ENCODE peak calls at places on chromosomes 13 and 19, in six cellular contexts. One of them, this sample, is unnamed.

GRCh38 chr13:110162053-110162452 is 144.9 kb downstream of the COL4A1 start:
- DNase-seq in neural crest cell: no peak
- DNase-seq in cardiac muscle cell: no peak
- DNase-seq in tibial artery: no peak
- DNase-seq in MV-4-11: no peak
- DNase-seq in SHP77: no peak
- DNase-seq in this sample: no peak

GRCh38 chr19:14085309-14085995 is at the start of gene C19orf67:
- DNase-seq in MV-4-11: no peak
- DNase-seq in neural crest cell: no peak
- DNase-seq in tibial artery: no peak
- DNase-seq in cardiac muscle cell: no peak
- DNase-seq in SHP77: no peak
- DNase-seq in this sample: peak

GRCh38 chr19:55495646-55496349 is 7.6 kb downstream of the SSC5D start:
- DNase-seq in tibial artery: no peak
- DNase-seq in cardiac muscle cell: no peak
- DNase-seq in SHP77: no peak
- DNase-seq in MV-4-11: no peak
- DNase-seq in neural crest cell: no peak
- DNase-seq in this sample: no peak

GRCh38 chr19:14346279-14346678 is 35.0 kb upstream of the ADGRE5 start:
- DNase-seq in neural crest cell: no peak
- DNase-seq in MV-4-11: peak
- DNase-seq in SHP77: no peak
- DNase-seq in tibial artery: no peak
- DNase-seq in cardiac muscle cell: no peak
- DNase-seq in this sample: no peak

GRCh38 chr13:99355267-99356215 is 48.3 kb upstream of the GPR183 start:
- DNase-seq in cardiac muscle cell: no peak
- DNase-seq in neural crest cell: no peak
- DNase-seq in SHP77: no peak
- DNase-seq in MV-4-11: no peak
- DNase-seq in tibial artery: no peak
- DNase-seq in this sample: no peak

GRCh38 chr13:29522044-29522685 is 73.3 kb downstream of the SLC7A1 start:
- DNase-seq in neural crest cell: no peak
- DNase-seq in MV-4-11: no peak
- DNase-seq in tibial artery: peak
- DNase-seq in cardiac muscle cell: no peak
- DNase-seq in SHP77: no peak
- DNase-seq in this sample: no peak

GRCh38 chr13:21111546-21111945 is 50.2 kb upstream of the LATS2 start:
- DNase-seq in SHP77: no peak
- DNase-seq in cardiac muscle cell: no peak
- DNase-seq in MV-4-11: no peak
- DNase-seq in tibial artery: no peak
- DNase-seq in neural crest cell: no peak
- DNase-seq in this sample: no peak

GRCh38 chr13:99743079-99743478 is 228.5 kb downstream of the ZIC5 start:
- DNase-seq in cardiac muscle cell: no peak
- DNase-seq in SHP77: no peak
- DNase-seq in neural crest cell: no peak
- DNase-seq in MV-4-11: no peak
- DNase-seq in tibial artery: no peak
- DNase-seq in this sample: no peak

GRCh38 chr19:50779504-50780457 is 9.5 kb downstream of the GPR32 start:
- DNase-seq in MV-4-11: no peak
- DNase-seq in neural crest cell: no peak
- DNase-seq in cardiac muscle cell: no peak
- DNase-seq in SHP77: no peak
- DNase-seq in tibial artery: no peak
- DNase-seq in this sample: no peak

GRCh38 chr13:26017196-26017921 is 34.5 kb downstream of the SHISA2 start:
- DNase-seq in cardiac muscle cell: no peak
- DNase-seq in neural crest cell: no peak
- DNase-seq in SHP77: no peak
- DNase-seq in MV-4-11: no peak
- DNase-seq in tibial artery: no peak
- DNase-seq in this sample: no peak

GRCh38 chr13:112880221-112880641 is 88.8 kb upstream of the MCF2L start:
- DNase-seq in SHP77: no peak
- DNase-seq in neural crest cell: no peak
- DNase-seq in tibial artery: no peak
- DNase-seq in cardiac muscle cell: no peak
- DNase-seq in MV-4-11: no peak
- DNase-seq in this sample: peak

GRCh38 chr13:106649495-106649894 is 81.6 kb upstream of the ARGLU1 start:
- DNase-seq in cardiac muscle cell: no peak
- DNase-seq in neural crest cell: no peak
- DNase-seq in MV-4-11: no peak
- DNase-seq in tibial artery: no peak
- DNase-seq in SHP77: no peak
- DNase-seq in this sample: peak

GRCh38 chr13:24254151-24254810 is 55.1 kb upstream of the C1QTNF9 start:
- DNase-seq in MV-4-11: peak
- DNase-seq in cardiac muscle cell: no peak
- DNase-seq in neural crest cell: no peak
- DNase-seq in tibial artery: no peak
- DNase-seq in SHP77: no peak
- DNase-seq in this sample: no peak

GRCh38 chr13:51556740-51557139 is 27.5 kb upstream of the WDFY2 start:
- DNase-seq in SHP77: no peak
- DNase-seq in neural crest cell: no peak
- DNase-seq in MV-4-11: no peak
- DNase-seq in cardiac muscle cell: peak
- DNase-seq in tibial artery: no peak
- DNase-seq in this sample: no peak

GRCh38 chr13:34654682-34655081 is 287.4 kb upstream of the NBEA start:
- DNase-seq in neural crest cell: no peak
- DNase-seq in MV-4-11: no peak
- DNase-seq in cardiac muscle cell: peak
- DNase-seq in SHP77: no peak
- DNase-seq in tibial artery: no peak
- DNase-seq in this sample: no peak

GRCh38 chr13:105965910-105966309 is 569.6 kb downstream of the EFNB2 start:
- DNase-seq in tibial artery: no peak
- DNase-seq in MV-4-11: no peak
- DNase-seq in cardiac muscle cell: no peak
- DNase-seq in neural crest cell: no peak
- DNase-seq in SHP77: no peak
- DNase-seq in this sample: no peak

GRCh38 chr19:8473652-8474476 is 28.6 kb downstream of the PRAM1 start:
- DNase-seq in cardiac muscle cell: no peak
- DNase-seq in tibial artery: peak
- DNase-seq in SHP77: no peak
- DNase-seq in MV-4-11: peak
- DNase-seq in neural crest cell: no peak
- DNase-seq in this sample: no peak

GRCh38 chr19:44813331-44814131 is 4.6 kb downstream of the BCAM start:
- DNase-seq in MV-4-11: no peak
- DNase-seq in neural crest cell: no peak
- DNase-seq in SHP77: no peak
- DNase-seq in tibial artery: no peak
- DNase-seq in cardiac muscle cell: no peak
- DNase-seq in this sample: peak

GRCh38 chr13:113668491-113668971 is 1.5 kb downstream of the GRK1 start:
- DNase-seq in SHP77: no peak
- DNase-seq in tibial artery: peak
- DNase-seq in MV-4-11: no peak
- DNase-seq in neural crest cell: no peak
- DNase-seq in cardiac muscle cell: no peak
- DNase-seq in this sample: peak

This sample was measured in kidney.